ENCODE peak calls at places on chromosomes 12 and 14, in eight cellular contexts. R is GM23338; M is GM23248; V is Panc1; L is fibroblast of lung; I is kidney; Z is CD4-positive, CD25-positive, alpha-beta regulatory T cell; X is left ventricle myocardium inferior. W is an unnamed sample.

GRCh38 chr14:73750161-73750901 is 36.1 kb upstream of the PNMA1 start:
- DNase-seq in X (no peak), L (no peak), I (no peak), Z (no peak), V (no peak), R (no peak), M (no peak), W (no peak)

GRCh38 chr14:53217283-53217994 is 64.3 kb upstream of the DDHD1 start:
- DNase-seq in I (peak; percentile 91), R (peak; percentile 95), X (peak; percentile 68), L (peak; percentile 71), V (no peak), M (peak; percentile 76), Z (peak; percentile 79), W (peak; percentile 90)

GRCh38 chr12:71449373-71450070 is 9.9 kb downstream of the LGR5 start:
- DNase-seq in R (no peak), L (no peak), M (no peak), Z (no peak), V (no peak), I (no peak), X (no peak), W (no peak)

GRCh38 chr14:54881235-54881760 is 21.3 kb downstream of the GCH1 start:
- DNase-seq in X (no peak), R (no peak), Z (peak; percentile 90), I (no peak), L (peak; percentile 66), M (peak; percentile 78), V (no peak), W (no peak)

GRCh38 chr14:93059917-93060545 is 55.7 kb downstream of the ITPK1 start:
- DNase-seq in R (peak; percentile 58), V (no peak), X (no peak), I (peak; percentile 68), M (no peak), Z (peak; percentile 38), L (no peak), W (no peak)

GRCh38 chr14:105299654-105300541 is 903 bp downstream of the BRF1 start:
- DNase-seq in Z (peak; percentile 41), L (peak; percentile 8), I (no peak), X (no peak), R (no peak), V (no peak), M (peak; percentile 71), W (peak; percentile 85)

GRCh38 chr12:31589582-31589895 is 1.4 kb downstream of the DENND5B start:
- DNase-seq in M (no peak), Z (peak; percentile 13), V (no peak), R (peak; percentile 81), X (no peak), I (no peak), L (no peak), W (no peak)

GRCh38 chr12:93740721-93741120 is 63.5 kb downstream of the CRADD start:
- DNase-seq in I (no peak), R (peak; percentile 11), X (no peak), Z (no peak), V (no peak), M (peak; percentile 73), L (no peak), W (no peak)

GRCh38 chr12:106227641-106228319 is 20.0 kb downstream of the CKAP4 start:
- DNase-seq in L (peak; percentile 52), Z (peak; percentile 88), M (peak; percentile 58), R (no peak), I (peak; percentile 84), X (no peak), V (no peak), W (no peak)

GRCh38 chr12:32025906-32026305 is 66.7 kb downstream of the RESF1 start:
- DNase-seq in X (no peak), V (no peak), L (no peak), I (no peak), M (no peak), R (no peak), Z (peak; percentile 89), W (no peak)

GRCh38 chr12:79223761-79224160 is 359.2 kb downstream of the SYT1 start:
- DNase-seq in X (no peak), V (no peak), I (no peak), Z (no peak), L (no peak), R (no peak), M (no peak), W (no peak)

GRCh38 chr12:95173392-95174251 is 43.6 kb downstream of the FGD6 start:
- DNase-seq in L (peak; percentile 96), V (no peak), X (peak; percentile 65), R (no peak), I (peak; percentile 84), Z (no peak), M (peak; percentile 67), W (peak; percentile 91)

GRCh38 chr12:16531623-16532022 is 74.3 kb downstream of the LMO3 start:
- DNase-seq in Z (no peak), X (no peak), M (no peak), V (no peak), I (no peak), L (peak; percentile 14), R (no peak), W (no peak)

GRCh38 chr12:60398547-60398946 is 802.7 kb downstream of the SLC16A7 start:
- DNase-seq in L (no peak), Z (no peak), M (no peak), I (no peak), V (no peak), R (no peak), X (no peak), W (no peak)

GRCh38 chr12:34393086-34393820 is 371.0 kb downstream of the ALG10 start:
- DNase-seq in I (peak; percentile 59), Z (no peak), L (no peak), X (peak; percentile 7), M (no peak), R (no peak), V (no peak), W (peak; percentile 33)

GRCh38 chr12:122190842-122191668 is 8.1 kb downstream of the LRRC43 start:
- DNase-seq in M (peak; percentile 68), X (peak; percentile 48), Z (peak; percentile 66), I (peak; percentile 44), V (peak; percentile 57), L (peak; percentile 40), R (peak; percentile 88), W (peak; percentile 64)

GRCh38 chr12:55816876-55817351 is 610 bp downstream of the SARNP start:
- DNase-seq in I (no peak), X (no peak), M (peak; percentile 69), V (no peak), L (no peak), R (peak; percentile 40), Z (no peak), W (no peak)

GRCh38 chr12:89960011-89960507 is 251.4 kb upstream of the ATP2B1 start:
- DNase-seq in L (peak; percentile 44), M (peak; percentile 19), R (no peak), Z (no peak), X (no peak), V (no peak), I (no peak), W (no peak)

GRCh38 chr12:25361511-25361910 is 110.8 kb upstream of the KRAS start:
- DNase-seq in Z (no peak), X (no peak), L (no peak), I (no peak), M (no peak), V (no peak), R (no peak), W (no peak)

GRCh38 chr14:69654109-69654508 is 42.7 kb downstream of the SUSD6 start:
- DNase-seq in V (no peak), M (no peak), L (no peak), Z (no peak), X (no peak), I (no peak), R (no peak), W (no peak)
- H3K4me1 ChIP-seq in V (peaks cover 4% of the 10 kb centered on the region), M (peaks cover 50% of the 10 kb centered on the region), L (peaks cover 16% of the 10 kb centered on the region), Z (peaks cover 61% of the 10 kb centered on the region), X (peaks cover 92% of the 10 kb centered on the region), I (peaks cover 64% of the 10 kb centered on the region), R (peaks cover 35% of the 10 kb centered on the region), W (peaks cover 32% of the 10 kb centered on the region)

DNA sequence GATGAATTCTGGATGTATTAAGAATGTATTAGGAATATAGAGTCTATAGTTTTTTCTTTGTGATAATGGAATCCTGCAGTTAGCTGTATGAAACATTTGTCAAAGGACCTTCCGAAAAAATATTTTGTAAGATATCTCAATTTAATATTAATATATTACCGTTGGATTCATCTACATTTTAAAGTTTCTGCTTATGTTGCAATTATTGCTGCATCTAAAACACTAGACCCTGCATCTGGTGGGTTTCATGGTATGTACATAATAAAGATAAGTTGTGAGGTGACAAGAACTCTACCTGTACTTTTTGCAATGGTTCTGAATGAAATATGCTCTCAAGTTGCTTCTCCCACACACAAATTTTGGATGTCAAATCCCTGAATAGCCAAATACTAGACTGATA is 565.9 kb upstream of the FBXO33 start:
- DNase-seq in L (no peak), I (no peak), M (no peak), X (no peak), R (no peak), Z (no peak), V (no peak), W (no peak)
- H3K27ac ChIP-seq in L (no peak overlapping the region), I (no peak overlapping the region), M (no peak overlapping the region), X (no peak overlapping the region), R (no peak overlapping the region), Z (no peak overlapping the region), V (no peak overlapping the region), W (no peak overlapping the region)

GRCh38 chr12:46409974-46410373 is 37.4 kb upstream of the SLC38A2 start:
- DNase-seq in I (no peak), Z (no peak), L (no peak), X (no peak), V (no peak), M (no peak), R (no peak), W (no peak)
- H3K4me1 ChIP-seq in I (no peaks in the 10 kb centered on the region), Z (no peaks in the 10 kb centered on the region), L (peaks cover 2% of the 10 kb centered on the region), X (peaks cover 71% of the 10 kb centered on the region), V (peaks cover 4% of the 10 kb centered on the region), M (peaks cover 33% of the 10 kb centered on the region), R (no peaks in the 10 kb centered on the region), W (peaks cover 9% of the 10 kb centered on the region)

GRCh38 chr12:64735447-64735846 is 23.8 kb downstream of the GNS start:
- DNase-seq in X (no peak), I (no peak), V (no peak), M (peak; percentile 11), R (no peak), L (no peak), Z (no peak), W (no peak)

GRCh38 chr12:64729909-64730584 is 29.2 kb downstream of the GNS start:
- DNase-seq in V (no peak), R (no peak), L (no peak), X (no peak), M (no peak), I (no peak), Z (peak; percentile 64), W (no peak)

GRCh38 chr12:64731683-64732082 is 27.5 kb downstream of the GNS start:
- DNase-seq in V (no peak), M (no peak), Z (no peak), X (no peak), L (no peak), I (no peak), R (no peak), W (no peak)

GRCh38 chr12:64733857-64734256 is 25.3 kb downstream of the GNS start:
- DNase-seq in M (peak; percentile 28), V (peak; percentile 88), L (no peak), Z (no peak), I (no peak), R (no peak), X (peak; percentile 66), W (peak; percentile 76)

DNA sequence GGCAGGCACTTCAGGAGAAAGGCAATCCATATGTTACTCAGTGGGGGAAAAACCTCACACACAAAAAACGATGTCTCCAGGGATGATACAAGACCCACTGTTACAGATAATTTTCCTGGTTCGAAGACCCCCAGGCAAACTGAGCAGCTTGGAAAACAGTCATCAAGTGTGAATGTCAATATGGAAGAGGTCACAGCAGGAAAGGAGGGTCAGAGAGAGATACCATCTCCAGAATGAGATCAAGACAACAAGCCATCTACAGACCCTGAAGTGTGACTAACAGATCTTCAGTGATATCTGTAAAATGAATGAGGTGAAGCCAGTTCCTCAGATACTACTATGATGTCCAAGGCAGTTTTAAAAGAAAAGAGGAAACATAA is 28.6 kb downstream of the GNS start:
- DNase-seq in L (no peak), Z (peak; percentile 21), X (no peak), V (no peak), R (no peak), M (no peak), I (no peak), W (no peak)
- H3K27ac ChIP-seq in L (no peak overlapping the region), Z (peak overlapping the region; percentile 62), X (peak overlapping the region; percentile 71), V (no peak overlapping the region), R (no peak overlapping the region), M (no peak overlapping the region), I (no peak overlapping the region), W (peak overlapping the region; percentile 48)

W was measured in right cardiac atrium.